ENCODE peak calls at places on chromosome 1, in four cellular contexts. B is HFF-Myc; U is activated T-helper 9 cell treated with anti-CD3 and anti-CD28 coated beads, Interleukin-2, amount 50 U/mL, for 16 hours; O is NCI-H1092 treated with DMSO at 0.1 percent for 48 hours. I is an unnamed sample.

GRCh38 chr1:178142806-178143205 is 48.9 kb downstream of the RASAL2 start:
- DNase-seq in U (no peak), B (no peak), O (no peak), I (no peak)

GRCh38 chr1:113142791-113143190 is 69.8 kb downstream of the LRIG2 start:
- DNase-seq in O (no peak), U (no peak), B (no peak), I (peak)

GRCh38 chr1:206584265-206584648 is 28.0 kb downstream of the EIF2D start:
- DNase-seq in O (no peak), B (no peak), U (no peak), I (no peak)

GRCh38 chr1:193562121-193562520 is 375.7 kb upstream of the B3GALT2 start:
- DNase-seq in U (no peak), B (no peak), O (no peak), I (no peak)

GRCh38 chr1:95217371-95217770 is 16.6 kb upstream of the RWDD3 start:
- DNase-seq in O (no peak), B (no peak), U (no peak), I (no peak)

GRCh38 chr1:150683914-150684313 is 13.0 kb downstream of the GOLPH3L start:
- DNase-seq in U (no peak), O (no peak), B (no peak), I (no peak)

GRCh38 chr1:79929356-79929755 is 922.8 kb upstream of the ADGRL4 start:
- DNase-seq in O (no peak), B (no peak), U (no peak), I (no peak)

GRCh38 chr1:3508757-3509415 is 54.4 kb downstream of the ARHGEF16 start:
- DNase-seq in B (no peak), O (no peak), U (no peak), I (no peak)

I was measured in fibroblast of the conjunctiva.